ENCODE peak calls at places on chromosomes 1 and 21, in ten cellular contexts. One of them, this sample, is unnamed.
A peak's percentile ranks its signal among the peaks of the same experiment; 100 is the strongest.

GRCh38 chr1:226149806-226150205 is 36.7 kb downstream of the ACBD3 start:
- DNase-seq in fibroblast of the aortic adventitia: no peak
- DNase-seq in fibroblast of mammary gland: peak; percentile 48
- DNase-seq in lower leg skin: no peak
- DNase-seq in stomach: no peak
- DNase-seq in astrocyte of the spinal cord: no peak
- DNase-seq in dorsolateral prefrontal cortex: no peak
- DNase-seq in IMR-90: peak; percentile 29
- DNase-seq in left ventricle myocardium inferior: no peak
- DNase-seq in cardiac muscle cell: no peak
- DNase-seq in this sample: no peak

GRCh38 chr1:15328785-15329480 is 80.8 kb upstream of the EFHD2 start:
- DNase-seq in fibroblast of the aortic adventitia: peak; percentile 87
- DNase-seq in fibroblast of mammary gland: peak; percentile 79
- DNase-seq in lower leg skin: peak; percentile 35
- DNase-seq in stomach: peak; percentile 63
- DNase-seq in astrocyte of the spinal cord: peak; percentile 85
- DNase-seq in dorsolateral prefrontal cortex: no peak
- DNase-seq in IMR-90: peak; percentile 64
- DNase-seq in left ventricle myocardium inferior: peak; percentile 79
- DNase-seq in cardiac muscle cell: peak; percentile 94
- DNase-seq in this sample: no peak

GRCh38 chr21:36186506-36187399 is 30.1 kb downstream of the DOP1B start:
- DNase-seq in fibroblast of the aortic adventitia: no peak
- DNase-seq in fibroblast of mammary gland: no peak
- DNase-seq in lower leg skin: no peak
- DNase-seq in stomach: no peak
- DNase-seq in astrocyte of the spinal cord: no peak
- DNase-seq in dorsolateral prefrontal cortex: no peak
- DNase-seq in IMR-90: no peak
- DNase-seq in left ventricle myocardium inferior: peak; percentile 58
- DNase-seq in cardiac muscle cell: no peak
- DNase-seq in this sample: no peak

GRCh38 chr1:112033422-112034120 is 44.1 kb upstream of the KCND3 start:
- DNase-seq in fibroblast of the aortic adventitia: no peak
- DNase-seq in fibroblast of mammary gland: no peak
- DNase-seq in lower leg skin: no peak
- DNase-seq in stomach: no peak
- DNase-seq in astrocyte of the spinal cord: no peak
- DNase-seq in dorsolateral prefrontal cortex: no peak
- DNase-seq in IMR-90: no peak
- DNase-seq in left ventricle myocardium inferior: no peak
- DNase-seq in cardiac muscle cell: no peak
- DNase-seq in this sample: no peak

GRCh38 chr1:245361056-245361455 is 206.3 kb downstream of the KIF26B start:
- DNase-seq in fibroblast of the aortic adventitia: no peak
- DNase-seq in fibroblast of mammary gland: no peak
- DNase-seq in lower leg skin: no peak
- DNase-seq in stomach: no peak
- DNase-seq in astrocyte of the spinal cord: no peak
- DNase-seq in dorsolateral prefrontal cortex: no peak
- DNase-seq in IMR-90: no peak
- DNase-seq in left ventricle myocardium inferior: no peak
- DNase-seq in cardiac muscle cell: no peak
- DNase-seq in this sample: no peak

GRCh38 chr1:24416666-24417391 is 1.2 kb downstream of the NIPAL3 start:
- DNase-seq in fibroblast of the aortic adventitia: peak; percentile 84
- DNase-seq in fibroblast of mammary gland: peak; percentile 94
- DNase-seq in lower leg skin: no peak
- DNase-seq in stomach: no peak
- DNase-seq in astrocyte of the spinal cord: peak; percentile 91
- DNase-seq in dorsolateral prefrontal cortex: no peak
- DNase-seq in IMR-90: peak; percentile 100
- DNase-seq in left ventricle myocardium inferior: no peak
- DNase-seq in cardiac muscle cell: peak; percentile 61
- DNase-seq in this sample: no peak

GRCh38 chr1:152926091-152926490 is 17.7 kb downstream of the IVL start:
- DNase-seq in fibroblast of the aortic adventitia: peak; percentile 46
- DNase-seq in fibroblast of mammary gland: peak; percentile 40
- DNase-seq in lower leg skin: no peak
- DNase-seq in stomach: no peak
- DNase-seq in astrocyte of the spinal cord: peak; percentile 30
- DNase-seq in dorsolateral prefrontal cortex: no peak
- DNase-seq in IMR-90: peak; percentile 5
- DNase-seq in left ventricle myocardium inferior: no peak
- DNase-seq in cardiac muscle cell: peak; percentile 2
- DNase-seq in this sample: no peak

GRCh38 chr21:44354001-44354405 is 582 bp downstream of the TRPM2 start:
- DNase-seq in fibroblast of the aortic adventitia: no peak
- DNase-seq in fibroblast of mammary gland: no peak
- DNase-seq in lower leg skin: no peak
- DNase-seq in stomach: no peak
- DNase-seq in astrocyte of the spinal cord: no peak
- DNase-seq in dorsolateral prefrontal cortex: no peak
- DNase-seq in IMR-90: no peak
- DNase-seq in left ventricle myocardium inferior: no peak
- DNase-seq in cardiac muscle cell: no peak
- DNase-seq in this sample: no peak

GRCh38 chr1:78792756-78793155 is 143.1 kb downstream of the IFI44 start:
- DNase-seq in fibroblast of the aortic adventitia: no peak
- DNase-seq in fibroblast of mammary gland: no peak
- DNase-seq in lower leg skin: no peak
- DNase-seq in stomach: no peak
- DNase-seq in astrocyte of the spinal cord: no peak
- DNase-seq in dorsolateral prefrontal cortex: no peak
- DNase-seq in IMR-90: no peak
- DNase-seq in left ventricle myocardium inferior: no peak
- DNase-seq in cardiac muscle cell: no peak
- DNase-seq in this sample: no peak

GRCh38 chr1:234608026-234608719 is 1.8 kb downstream of the IRF2BP2 start:
- DNase-seq in fibroblast of the aortic adventitia: peak; percentile 94
- DNase-seq in fibroblast of mammary gland: peak; percentile 96
- DNase-seq in lower leg skin: peak; percentile 93
- DNase-seq in stomach: peak; percentile 79
- DNase-seq in astrocyte of the spinal cord: peak; percentile 92
- DNase-seq in dorsolateral prefrontal cortex: peak; percentile 36
- DNase-seq in IMR-90: peak; percentile 96
- DNase-seq in left ventricle myocardium inferior: peak; percentile 71
- DNase-seq in cardiac muscle cell: peak; percentile 93
- DNase-seq in this sample: peak; percentile 56

DNA sequence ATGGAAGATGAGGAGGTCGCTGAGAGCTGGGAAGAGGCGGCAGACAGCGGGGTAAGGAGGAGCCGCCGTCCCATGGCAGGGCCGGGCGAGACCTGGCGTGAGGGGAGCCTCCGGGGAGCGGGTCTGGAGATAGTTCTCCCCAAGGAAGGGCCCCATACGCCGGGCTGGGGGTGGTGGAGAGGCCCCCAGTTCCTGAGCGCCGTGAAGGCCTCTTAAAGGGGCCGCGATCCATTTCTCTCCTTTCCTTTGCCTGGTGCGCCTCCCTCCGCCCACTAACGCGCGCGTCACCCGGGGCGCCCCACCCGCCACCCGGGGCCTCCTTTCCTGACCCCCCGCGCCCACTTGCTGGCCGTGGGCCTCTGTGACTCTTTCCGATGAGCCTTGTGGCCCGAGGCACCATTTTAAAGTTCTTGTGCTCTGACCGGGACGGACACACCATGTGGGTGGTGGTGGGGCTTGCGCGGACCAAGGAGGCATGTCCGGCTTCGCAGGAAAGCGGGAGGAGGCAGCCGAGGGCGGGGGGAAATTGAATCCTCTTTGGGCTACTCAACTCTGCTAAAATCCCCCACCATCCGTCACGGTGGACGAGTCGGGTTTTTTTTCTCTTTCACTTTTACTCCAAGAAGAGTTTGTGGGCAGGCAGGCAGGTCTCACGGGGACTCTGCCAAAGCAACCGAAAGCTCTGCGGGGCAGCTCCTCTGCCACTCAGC is 371 bp downstream of the SZRD1 start:
- DNase-seq in fibroblast of the aortic adventitia: peak; percentile 90
- DNase-seq in fibroblast of mammary gland: peak; percentile 76
- DNase-seq in lower leg skin: peak; percentile 83
- DNase-seq in stomach: peak; percentile 74
- DNase-seq in astrocyte of the spinal cord: peak; percentile 91
- DNase-seq in dorsolateral prefrontal cortex: peak; percentile 60
- DNase-seq in IMR-90: peak; percentile 85
- DNase-seq in left ventricle myocardium inferior: peak; percentile 82
- DNase-seq in cardiac muscle cell: peak; percentile 89
- DNase-seq in this sample: peak; percentile 44
- TF ChIP-seq CTCF in fibroblast of the aortic adventitia: no peak
- TF ChIP-seq CTCF in fibroblast of mammary gland: no peak
- TF ChIP-seq CTCF in lower leg skin: no peak
- TF ChIP-seq CTCF in stomach: no peak
- TF ChIP-seq CTCF in astrocyte of the spinal cord: no peak
- TF ChIP-seq CTCF in dorsolateral prefrontal cortex: peak; percentile 44
- TF ChIP-seq CTCF in IMR-90: no peak
- TF ChIP-seq CTCF in left ventricle myocardium inferior: no peak
- TF ChIP-seq CTCF in cardiac muscle cell: no peak
- TF ChIP-seq CTCF in this sample: no peak

GRCh38 chr1:53553734-53554509 is 94.7 kb downstream of the DMRTB1 start:
- DNase-seq in fibroblast of the aortic adventitia: no peak
- DNase-seq in fibroblast of mammary gland: no peak
- DNase-seq in lower leg skin: no peak
- DNase-seq in stomach: no peak
- DNase-seq in astrocyte of the spinal cord: no peak
- DNase-seq in dorsolateral prefrontal cortex: peak; percentile 2
- DNase-seq in IMR-90: no peak
- DNase-seq in left ventricle myocardium inferior: peak; percentile 5
- DNase-seq in cardiac muscle cell: no peak
- DNase-seq in this sample: no peak

GRCh38 chr1:53552146-53552940 is 93.1 kb downstream of the DMRTB1 start:
- DNase-seq in fibroblast of the aortic adventitia: no peak
- DNase-seq in fibroblast of mammary gland: no peak
- DNase-seq in lower leg skin: no peak
- DNase-seq in stomach: no peak
- DNase-seq in astrocyte of the spinal cord: peak; percentile 76
- DNase-seq in dorsolateral prefrontal cortex: peak; percentile 12
- DNase-seq in IMR-90: peak; percentile 35
- DNase-seq in left ventricle myocardium inferior: peak; percentile 1
- DNase-seq in cardiac muscle cell: no peak
- DNase-seq in this sample: no peak

GRCh38 chr1:53552981-53553733 is 94.0 kb downstream of the DMRTB1 start:
- DNase-seq in fibroblast of the aortic adventitia: no peak
- DNase-seq in fibroblast of mammary gland: no peak
- DNase-seq in lower leg skin: no peak
- DNase-seq in stomach: no peak
- DNase-seq in astrocyte of the spinal cord: no peak
- DNase-seq in dorsolateral prefrontal cortex: no peak
- DNase-seq in IMR-90: peak; percentile 45
- DNase-seq in left ventricle myocardium inferior: peak; percentile 7
- DNase-seq in cardiac muscle cell: no peak
- DNase-seq in this sample: no peak

GRCh38 chr1:53556657-53557227 is 97.5 kb downstream of the DMRTB1 start:
- DNase-seq in fibroblast of the aortic adventitia: no peak
- DNase-seq in fibroblast of mammary gland: no peak
- DNase-seq in lower leg skin: no peak
- DNase-seq in stomach: no peak
- DNase-seq in astrocyte of the spinal cord: no peak
- DNase-seq in dorsolateral prefrontal cortex: no peak
- DNase-seq in IMR-90: no peak
- DNase-seq in left ventricle myocardium inferior: no peak
- DNase-seq in cardiac muscle cell: no peak
- DNase-seq in this sample: no peak

GRCh38 chr1:53554592-53555305 is 95.5 kb downstream of the DMRTB1 start:
- DNase-seq in fibroblast of the aortic adventitia: no peak
- DNase-seq in fibroblast of mammary gland: no peak
- DNase-seq in lower leg skin: no peak
- DNase-seq in stomach: no peak
- DNase-seq in astrocyte of the spinal cord: no peak
- DNase-seq in dorsolateral prefrontal cortex: peak; percentile 8
- DNase-seq in IMR-90: no peak
- DNase-seq in left ventricle myocardium inferior: no peak
- DNase-seq in cardiac muscle cell: no peak
- DNase-seq in this sample: peak; percentile 5
- TF ChIP-seq CTCF in fibroblast of the aortic adventitia: no peak
- TF ChIP-seq CTCF in fibroblast of mammary gland: no peak
- TF ChIP-seq CTCF in lower leg skin: no peak
- TF ChIP-seq CTCF in stomach: no peak
- TF ChIP-seq CTCF in astrocyte of the spinal cord: no peak
- TF ChIP-seq CTCF in dorsolateral prefrontal cortex: no peak
- TF ChIP-seq CTCF in IMR-90: no peak
- TF ChIP-seq CTCF in left ventricle myocardium inferior: no peak
- TF ChIP-seq CTCF in cardiac muscle cell: no peak
- TF ChIP-seq CTCF in this sample: no peak

DNA sequence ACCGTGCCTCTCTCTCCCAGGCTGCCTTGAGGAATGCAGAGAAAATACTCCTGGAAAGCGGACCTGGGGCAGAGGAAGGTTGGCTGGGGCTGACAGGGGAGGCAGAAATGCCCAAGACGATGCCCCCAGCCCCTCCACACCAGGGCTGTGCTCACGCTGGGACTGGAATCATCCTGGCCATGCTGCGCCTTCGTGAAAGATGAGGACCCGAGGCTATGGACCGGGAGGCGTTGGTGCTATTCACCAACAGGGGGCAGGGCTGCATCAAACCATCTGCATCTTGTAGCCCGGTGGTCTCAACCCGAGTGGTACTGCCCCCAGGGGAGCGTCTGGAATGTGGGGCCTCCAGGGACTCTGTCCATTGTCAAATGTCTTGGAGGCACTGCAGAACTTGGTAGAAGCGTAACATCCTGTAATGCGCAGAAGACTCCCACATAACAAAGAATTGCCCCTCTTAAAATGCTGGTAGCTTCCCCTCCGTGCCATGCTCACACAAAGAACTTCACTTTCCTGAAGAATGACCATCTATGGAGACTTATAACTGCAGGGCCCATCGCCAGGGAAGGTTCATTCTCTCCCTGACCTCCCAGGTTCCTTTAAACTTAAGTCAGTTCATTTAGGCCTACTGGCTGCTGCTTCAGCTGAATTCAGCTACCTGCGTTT is 251.2 kb downstream of the RRAGC start:
- DNase-seq in fibroblast of the aortic adventitia: no peak
- DNase-seq in fibroblast of mammary gland: no peak
- DNase-seq in lower leg skin: no peak
- DNase-seq in stomach: no peak
- DNase-seq in astrocyte of the spinal cord: no peak
- DNase-seq in dorsolateral prefrontal cortex: no peak
- DNase-seq in IMR-90: peak; percentile 4
- DNase-seq in left ventricle myocardium inferior: no peak
- DNase-seq in cardiac muscle cell: peak; percentile 47
- DNase-seq in this sample: no peak
- TF ChIP-seq CTCF in fibroblast of the aortic adventitia: peak; percentile 37
- TF ChIP-seq CTCF in fibroblast of mammary gland: peak; percentile 31
- TF ChIP-seq CTCF in lower leg skin: no peak
- TF ChIP-seq CTCF in stomach: no peak
- TF ChIP-seq CTCF in astrocyte of the spinal cord: peak; percentile 47
- TF ChIP-seq CTCF in dorsolateral prefrontal cortex: peak; percentile 57
- TF ChIP-seq CTCF in IMR-90: peak; percentile 39
- TF ChIP-seq CTCF in left ventricle myocardium inferior: peak; percentile 67
- TF ChIP-seq CTCF in cardiac muscle cell: peak; percentile 69
- TF ChIP-seq CTCF in this sample: peak; percentile 38

DNA sequence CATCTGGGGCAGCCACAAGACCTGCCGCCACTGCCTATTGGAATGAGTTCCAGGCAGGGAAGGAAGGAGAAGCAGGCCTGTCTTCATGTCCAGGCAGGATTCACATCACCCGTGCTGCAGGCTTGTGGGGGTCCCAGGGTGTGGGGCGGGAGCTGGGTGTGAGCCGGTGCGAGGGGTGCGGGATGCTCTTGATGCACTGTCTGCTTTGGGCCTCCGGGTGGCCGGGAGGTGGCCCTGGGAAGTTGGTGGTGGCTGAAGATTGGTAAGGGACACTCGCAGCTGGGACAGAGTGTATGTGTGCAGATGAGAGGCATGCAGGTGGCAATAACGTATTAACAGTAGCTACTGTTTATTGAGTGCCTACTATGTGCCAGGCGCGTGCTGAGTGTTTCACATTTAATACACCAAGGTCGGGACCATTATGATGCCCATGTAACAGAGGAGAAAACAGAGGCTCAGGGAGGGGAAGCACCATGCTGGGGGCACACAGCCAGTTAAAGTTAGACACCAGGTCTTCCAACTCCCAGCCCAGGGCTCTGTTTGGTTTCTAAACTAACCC is 3.3 kb downstream of the CROCC start:
- DNase-seq in fibroblast of the aortic adventitia: no peak
- DNase-seq in fibroblast of mammary gland: no peak
- DNase-seq in lower leg skin: no peak
- DNase-seq in stomach: no peak
- DNase-seq in astrocyte of the spinal cord: no peak
- DNase-seq in dorsolateral prefrontal cortex: no peak
- DNase-seq in IMR-90: no peak
- DNase-seq in left ventricle myocardium inferior: no peak
- DNase-seq in cardiac muscle cell: no peak
- DNase-seq in this sample: no peak
- TF ChIP-seq CTCF in fibroblast of the aortic adventitia: peak; percentile 14
- TF ChIP-seq CTCF in fibroblast of mammary gland: no peak
- TF ChIP-seq CTCF in lower leg skin: no peak
- TF ChIP-seq CTCF in stomach: no peak
- TF ChIP-seq CTCF in astrocyte of the spinal cord: peak; percentile 22
- TF ChIP-seq CTCF in dorsolateral prefrontal cortex: no peak
- TF ChIP-seq CTCF in IMR-90: peak; percentile 15
- TF ChIP-seq CTCF in left ventricle myocardium inferior: no peak
- TF ChIP-seq CTCF in cardiac muscle cell: peak; percentile 27
- TF ChIP-seq CTCF in this sample: no peak

This sample was measured in mesothelial cell of epicardium.